ENCODE peak calls at places on chromosomes 3 and 15, in ten cellular contexts. X, Z, K, O, C, B, N, L, I and J are unnamed samples.

GRCh38 chr15:32998979-32999677 is 195.4 kb downstream of the FMN1 start:
- DNase-seq in X (no peak), Z (no peak), K (no peak), O (no peak), C (no peak), B (no peak), N (no peak), L (peak), I (no peak), J (no peak)

GRCh38 chr3:58572634-58573230 is 4.5 kb downstream of the FAM107A start:
- DNase-seq in X (no peak), Z (no peak), K (no peak), O (no peak), C (no peak), B (no peak), N (no peak), L (no peak), I (no peak), J (no peak)

GRCh38 chr3:185928532-185928931 is 9.3 kb downstream of the TRA2B start:
- DNase-seq in X (no peak), Z (no peak), K (no peak), O (no peak), C (no peak), B (no peak), N (no peak), L (no peak), I (no peak), J (no peak)

GRCh38 chr3:139098391-139098790 is 53.7 kb upstream of the PRR23C start:
- DNase-seq in X (no peak), Z (no peak), K (no peak), O (no peak), C (no peak), B (no peak), N (no peak), L (no peak), I (no peak), J (no peak)

GRCh38 chr3:60536420-60536819 is 714.8 kb downstream of the FHIT start:
- DNase-seq in X (no peak), Z (peak), K (no peak), O (no peak), C (peak), B (no peak), N (no peak), L (no peak), I (no peak), J (no peak)

GRCh38 chr3:184562146-184562861 is 719 bp downstream of the EPHB3 start:
- DNase-seq in X (no peak), Z (no peak), K (no peak), O (peak), C (no peak), B (no peak), N (no peak), L (no peak), I (no peak), J (no peak)

GRCh38 chr15:60905587-60905986 is 323.5 kb downstream of the RORA start:
- DNase-seq in X (no peak), Z (no peak), K (no peak), O (no peak), C (peak), B (no peak), N (no peak), L (no peak), I (no peak), J (peak)

GRCh38 chr3:147361671-147362420 is 44.5 kb downstream of the ZIC4 start:
- DNase-seq in X (peak), Z (peak), K (no peak), O (peak), C (peak), B (no peak), N (no peak), L (peak), I (peak), J (peak)

GRCh38 chr3:126846316-126846715 is 136.6 kb upstream of the PLXNA1 start:
- DNase-seq in X (no peak), Z (no peak), K (no peak), O (no peak), C (no peak), B (no peak), N (no peak), L (no peak), I (no peak), J (peak)

GRCh38 chr3:125109541-125109925 is 53.7 kb upstream of the HEG1 start:
- DNase-seq in X (no peak), Z (no peak), K (no peak), O (no peak), C (peak), B (no peak), N (no peak), L (no peak), I (no peak), J (no peak)

GRCh38 chr3:123449986-123450474 is 1.1 kb upstream of the ADCY5 start:
- DNase-seq in X (no peak), Z (no peak), K (peak), O (no peak), C (no peak), B (no peak), N (no peak), L (peak), I (no peak), J (no peak)

GRCh38 chr15:67548862-67549651 is 6.6 kb downstream of the MAP2K5 start:
- DNase-seq in X (no peak), Z (no peak), K (no peak), O (no peak), C (no peak), B (no peak), N (no peak), L (no peak), I (peak), J (no peak)

GRCh38 chr3:70053293-70053692 is 53.8 kb downstream of the SAMMSON start:
- DNase-seq in X (no peak), Z (no peak), K (no peak), O (no peak), C (no peak), B (no peak), N (no peak), L (no peak), I (peak), J (peak)

GRCh38 chr15:90594297-90594696 is 64.6 kb downstream of the CRTC3 start:
- DNase-seq in X (peak), Z (no peak), K (peak), O (no peak), C (peak), B (peak), N (no peak), L (peak), I (no peak), J (peak)

GRCh38 chr15:45354711-45355110 is 23.6 kb downstream of the GATM start:
- DNase-seq in X (no peak), Z (no peak), K (no peak), O (no peak), C (no peak), B (no peak), N (no peak), L (no peak), I (no peak), J (no peak)

DNA sequence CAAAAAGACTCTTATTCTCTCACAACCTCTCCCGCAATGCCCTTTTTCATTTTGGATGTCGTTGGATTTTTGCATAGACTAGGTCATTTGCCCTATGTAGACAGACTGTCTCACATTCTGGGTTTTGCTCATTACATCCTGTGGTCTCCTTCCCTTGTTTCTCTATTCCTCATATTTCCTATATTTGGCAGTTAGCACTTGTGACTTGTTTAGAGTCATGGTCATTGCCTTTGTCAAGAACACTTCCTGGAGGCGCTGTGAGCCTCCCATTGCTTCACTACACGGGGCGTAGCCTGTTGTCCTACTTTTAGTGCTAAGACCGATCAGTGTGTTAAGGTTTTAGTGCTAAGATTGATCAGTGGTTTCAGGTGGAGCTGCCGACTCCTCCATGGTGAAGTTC is 16.1 kb upstream of the TATDN2 start:
- DNase-seq in X (no peak), Z (peak), K (no peak), O (no peak), C (peak), B (no peak), N (no peak), L (no peak), I (no peak), J (no peak)
- TF ChIP-seq CTCF in X (no peak), Z (no peak), K (no peak), O (no peak), C (no peak), B (no peak), N (no peak), L (no peak), I (no peak), J (no peak)

DNA sequence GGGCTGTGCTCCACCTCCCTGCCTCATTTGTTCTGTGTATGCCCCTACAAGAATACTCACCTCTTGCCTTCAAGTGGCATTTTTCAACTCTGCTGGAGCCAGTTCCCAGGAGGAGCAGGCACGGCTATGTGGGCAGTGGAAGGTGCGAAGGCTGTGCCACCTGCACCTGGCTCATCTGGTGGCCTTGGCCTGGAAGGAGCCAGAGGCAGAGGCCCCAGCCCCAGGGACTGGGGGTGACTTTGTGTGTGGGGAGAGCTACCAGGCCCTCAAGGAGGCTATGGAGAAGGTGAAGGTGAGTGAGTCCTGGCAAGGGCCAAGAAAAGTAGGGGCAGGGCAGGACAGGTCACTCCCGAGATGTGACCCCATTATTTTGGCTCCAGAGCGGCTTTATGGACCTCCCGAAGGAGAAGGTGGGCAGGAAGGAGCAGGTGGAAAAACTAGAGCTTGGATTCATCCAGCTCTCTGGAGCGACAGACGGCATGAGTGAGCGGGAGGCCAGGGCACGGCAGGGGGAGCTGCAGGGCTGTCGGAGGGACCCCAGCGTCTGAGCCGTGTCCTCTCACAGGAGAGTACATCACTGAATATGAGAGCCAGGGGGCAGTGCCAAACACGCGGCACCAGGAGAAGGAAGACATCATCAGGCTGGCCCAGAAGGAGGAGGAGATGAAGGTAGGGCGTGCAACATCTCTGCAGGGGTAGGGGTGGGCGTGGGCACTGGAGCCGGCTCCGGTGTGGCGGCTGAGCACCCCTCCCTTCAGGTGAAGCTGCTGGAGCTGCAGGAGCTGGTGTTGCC is 57.3 kb upstream of the UBE2Q2 start:
- DNase-seq in X (no peak), Z (no peak), K (no peak), O (peak), C (peak), B (no peak), N (no peak), L (no peak), I (no peak), J (no peak)
- TF ChIP-seq CTCF in X (no peak), Z (no peak), K (no peak), O (no peak), C (no peak), B (no peak), N (no peak), L (no peak), I (peak), J (no peak)

GRCh38 chr15:40932146-40932545 is 3.0 kb downstream of the DLL4 start:
- DNase-seq in X (no peak), Z (no peak), K (no peak), O (no peak), C (peak), B (no peak), N (no peak), L (no peak), I (no peak), J (no peak)
- TF ChIP-seq CTCF in X (no peak), Z (no peak), K (no peak), O (no peak), C (no peak), B (no peak), N (no peak), L (no peak), I (no peak), J (no peak)

GRCh38 chr3:194316918-194317317 is 34.2 kb downstream of the CPN2 start:
- DNase-seq in X (no peak), Z (no peak), K (peak), O (no peak), C (no peak), B (no peak), N (no peak), L (no peak), I (no peak), J (no peak)

GRCh38 chr3:194315088-194315964 is 35.8 kb downstream of the CPN2 start:
- DNase-seq in X (peak), Z (peak), K (peak), O (peak), C (peak), B (peak), N (peak), L (peak), I (peak), J (peak)

GRCh38 chr3:194314669-194315068 is 36.5 kb downstream of the CPN2 start:
- DNase-seq in X (no peak), Z (no peak), K (peak), O (no peak), C (no peak), B (no peak), N (peak), L (no peak), I (no peak), J (no peak)

GRCh38 chr3:194313642-194314430 is 37.3 kb downstream of the CPN2 start:
- DNase-seq in X (no peak), Z (no peak), K (peak), O (no peak), C (no peak), B (no peak), N (peak), L (peak), I (no peak), J (no peak)

DNA sequence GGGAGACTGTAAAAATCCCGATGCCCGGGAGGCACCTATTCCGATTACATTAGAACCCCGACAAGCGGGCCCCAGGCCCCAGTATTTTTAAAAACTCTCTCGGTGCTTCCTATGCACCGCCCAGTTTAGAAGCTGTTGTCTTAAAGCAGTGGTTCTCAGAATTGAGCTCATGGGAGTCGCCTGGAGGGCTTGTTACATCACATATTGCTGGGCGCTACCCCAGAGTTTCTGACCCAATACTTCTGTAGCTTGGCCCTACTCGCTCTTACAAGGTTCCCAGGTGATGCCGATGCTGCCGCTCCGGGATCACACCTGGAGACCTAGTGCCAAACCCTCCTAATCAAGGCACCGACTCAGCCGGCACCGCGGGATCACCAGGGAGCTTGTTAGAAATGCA is 35.2 kb downstream of the CPN2 start:
- DNase-seq in X (no peak), Z (no peak), K (peak), O (no peak), C (no peak), B (peak), N (no peak), L (no peak), I (no peak), J (peak)
- TF ChIP-seq CTCF in X (no peak), Z (no peak), K (no peak), O (peak), C (no peak), B (peak), N (no peak), L (no peak), I (no peak), J (no peak)

DNA sequence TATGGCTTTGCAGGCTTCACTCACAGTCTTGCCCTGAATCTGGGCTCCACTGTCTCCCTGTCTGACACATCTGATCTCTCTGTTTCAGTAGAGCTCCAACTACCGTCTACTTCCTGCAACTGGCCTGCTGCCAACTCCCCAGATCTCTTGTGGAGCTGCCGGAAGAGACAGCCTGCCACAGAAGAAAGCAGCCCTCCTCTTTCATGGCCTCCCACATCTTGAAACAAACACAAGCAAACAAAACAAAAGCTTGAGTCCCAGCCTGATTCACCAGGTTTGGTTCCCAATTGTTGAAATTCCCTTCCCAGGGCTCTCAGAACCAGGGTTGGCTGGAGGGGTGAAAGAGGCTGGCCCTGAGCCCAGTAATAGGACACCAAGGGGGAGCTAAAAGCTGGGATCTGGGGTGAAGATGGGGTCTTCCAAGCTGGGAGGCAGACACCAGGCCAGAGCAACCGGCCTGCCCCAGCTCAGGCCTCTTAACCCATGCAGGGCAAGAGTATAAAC is 55.3 kb upstream of the CA12 start:
- DNase-seq in X (peak), Z (peak), K (peak), O (no peak), C (peak), B (no peak), N (no peak), L (peak), I (peak), J (peak)
- TF ChIP-seq CTCF in X (no peak), Z (no peak), K (no peak), O (no peak), C (peak), B (no peak), N (no peak), L (no peak), I (peak), J (no peak)

GRCh38 chr15:98330258-98330657 is 318.1 kb upstream of the IGF1R start:
- DNase-seq in X (no peak), Z (no peak), K (no peak), O (no peak), C (no peak), B (no peak), N (no peak), L (no peak), I (no peak), J (no peak)
- TF ChIP-seq CTCF in X (no peak), Z (no peak), K (no peak), O (no peak), C (no peak), B (no peak), N (no peak), L (no peak), I (no peak), J (no peak)

GRCh38 chr15:65183847-65184159 is 1.3 kb downstream of the CLPX start:
- DNase-seq in X (no peak), Z (no peak), K (no peak), O (no peak), C (no peak), B (no peak), N (no peak), L (no peak), I (no peak), J (no peak)

GRCh38 chr15:65184944-65185717 is at the start of gene CLPX:
- DNase-seq in X (peak), Z (peak), K (peak), O (peak), C (peak), B (peak), N (peak), L (peak), I (peak), J (peak)

GRCh38 chr15:65182538-65182937 is 2.6 kb downstream of the CLPX start:
- DNase-seq in X (no peak), Z (no peak), K (no peak), O (no peak), C (peak), B (no peak), N (no peak), L (no peak), I (no peak), J (no peak)

GRCh38 chr15:65180167-65180566 is 5.0 kb downstream of the CLPX start:
- DNase-seq in X (no peak), Z (no peak), K (no peak), O (no peak), C (no peak), B (no peak), N (no peak), L (no peak), I (no peak), J (no peak)

GRCh38 chr15:65184305-65184943 is 718 bp downstream of the CLPX start:
- DNase-seq in X (peak), Z (peak), K (peak), O (peak), C (peak), B (peak), N (peak), L (peak), I (peak), J (peak)
- TF ChIP-seq CTCF in X (no peak), Z (no peak), K (no peak), O (no peak), C (no peak), B (no peak), N (no peak), L (no peak), I (no peak), J (no peak)

DNA sequence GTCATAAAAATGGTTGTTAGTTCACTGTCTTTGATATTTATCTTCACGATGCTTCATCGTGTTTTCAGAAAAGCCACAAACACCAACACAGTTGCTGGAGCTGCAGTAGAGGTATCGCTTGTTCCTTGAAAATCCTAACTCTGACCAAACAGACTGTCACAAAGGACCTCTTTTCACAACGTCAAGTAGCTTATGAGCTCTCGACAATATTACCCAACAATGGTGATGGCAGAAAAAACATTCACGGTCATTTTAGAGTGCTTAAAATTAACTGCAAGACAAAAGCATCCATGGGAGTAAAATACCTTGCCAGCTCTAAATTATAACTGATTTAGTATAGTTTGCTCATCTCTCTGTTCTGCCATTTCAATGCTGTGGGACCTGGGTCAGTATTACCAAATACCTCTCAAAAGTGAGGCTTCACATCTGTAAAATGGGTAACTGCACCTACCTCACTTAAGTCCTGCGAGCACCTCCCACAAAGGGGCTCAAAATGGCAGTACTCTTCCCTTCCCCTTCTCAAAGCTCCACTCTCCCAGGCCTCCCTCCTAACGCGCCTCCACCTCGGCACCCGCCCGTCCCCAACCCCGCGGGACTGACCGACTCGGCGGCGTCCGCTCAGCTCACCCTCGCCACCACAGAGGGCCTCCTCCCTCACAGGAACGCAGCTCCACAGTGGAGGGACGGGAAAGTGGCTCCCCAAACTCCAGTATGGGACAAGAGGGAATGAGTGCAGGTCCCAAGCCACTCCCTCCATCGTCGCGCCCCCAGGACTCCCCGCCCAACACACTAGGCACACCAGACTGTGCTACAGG is 534 bp downstream of the TRIM59 start:
- DNase-seq in X (no peak), Z (peak), K (peak), O (no peak), C (peak), B (no peak), N (no peak), L (no peak), I (no peak), J (peak)
- TF ChIP-seq CTCF in X (no peak), Z (no peak), K (no peak), O (no peak), C (no peak), B (no peak), N (no peak), L (no peak), I (no peak), J (no peak)